ENCODE peak calls at places on chromosome 10, in nine cellular contexts. J is GM03348, V is Calu3, F is NCI-H2081 treated with DMSO at 0.1 percent for 48 hours, L is NCI-H1092, X is gastrocnemius medialis, A is germinal center, I is heart right ventricle, Y is GF-D8. S is an unnamed sample.
A peak's percentile ranks its signal among the peaks of the same experiment; 100 is the strongest.

GRCh38 chr10:34624323-34625153 is 190.6 kb downstream of the PARD3 start:
- DNase-seq in J (no peak), V (no peak), F (no peak), L (no peak), X (no peak), A (no peak), I (no peak), Y (no peak), S (no peak)

GRCh38 chr10:6141296-6142151 is 52.7 kb downstream of the RBM17 start:
- DNase-seq in J (peak; percentile 85), V (peak; percentile 47), F (no peak), L (no peak), X (peak; percentile 78), A (peak; percentile 80), I (no peak), Y (no peak), S (peak; percentile 84)

GRCh38 chr10:97762056-97762455 is 9.7 kb downstream of the SFRP5 start:
- DNase-seq in J (no peak), V (no peak), F (no peak), L (no peak), X (no peak), A (no peak), I (no peak), Y (no peak), S (no peak)

GRCh38 chr10:102648889-102649752 is 4.8 kb downstream of the TRIM8 start:
- DNase-seq in J (no peak), V (no peak), F (no peak), L (no peak), X (peak; percentile 52), A (peak; percentile 48), I (no peak), Y (no peak), S (no peak)

GRCh38 chr10:101482568-101482967 is 105.5 kb downstream of the POLL start:
- DNase-seq in J (no peak), V (no peak), F (no peak), L (no peak), X (no peak), A (no peak), I (no peak), Y (no peak), S (no peak)

GRCh38 chr10:60031664-60032063 is 125.3 kb upstream of the CCDC6 start:
- DNase-seq in J (no peak), V (no peak), F (no peak), L (no peak), X (peak; percentile 76), A (no peak), I (no peak), Y (no peak), S (peak; percentile 62)

GRCh38 chr10:80471009-80471408 is 16.9 kb downstream of the TSPAN14 start:
- DNase-seq in J (no peak), V (no peak), F (no peak), L (no peak), X (no peak), A (no peak), I (no peak), Y (no peak), S (peak; percentile 94)

GRCh38 chr10:3472705-3473078 is 300.1 kb upstream of the PITRM1 start:
- DNase-seq in J (peak; percentile 73), V (peak; percentile 24), F (no peak), L (no peak), X (no peak), A (no peak), I (no peak), Y (no peak), S (peak; percentile 96)